ENCODE peak calls at places on chromosomes 12 and 14, in seven cellular contexts. One of them, this sample, is unnamed.

GRCh38 chr14:55752580-55753365 is 172.8 kb downstream of the KTN1 start:
- DNase-seq in IMR-90: peak
- DNase-seq in breast epithelium: no peak
- DNase-seq in K562: no peak
- DNase-seq in suprapubic skin: no peak
- DNase-seq in A549: peak
- DNase-seq in Peyer's patch: no peak
- DNase-seq in this sample: peak

GRCh38 chr14:51283402-51283825 is 43.4 kb downstream of the TMX1 start:
- DNase-seq in K562: peak
- DNase-seq in Peyer's patch: no peak
- DNase-seq in IMR-90: peak
- DNase-seq in suprapubic skin: no peak
- DNase-seq in breast epithelium: no peak
- DNase-seq in A549: peak
- DNase-seq in this sample: no peak

GRCh38 chr12:4112290-4112689 is 161.3 kb upstream of the CCND2 start:
- DNase-seq in breast epithelium: no peak
- DNase-seq in Peyer's patch: no peak
- DNase-seq in suprapubic skin: no peak
- DNase-seq in K562: no peak
- DNase-seq in A549: no peak
- DNase-seq in IMR-90: no peak
- DNase-seq in this sample: no peak

GRCh38 chr12:16473610-16474326 is 126.3 kb downstream of the MGST1 start:
- DNase-seq in A549: no peak
- DNase-seq in IMR-90: peak
- DNase-seq in Peyer's patch: no peak
- DNase-seq in K562: no peak
- DNase-seq in suprapubic skin: no peak
- DNase-seq in breast epithelium: no peak
- DNase-seq in this sample: no peak

GRCh38 chr14:104593710-104594121 is 10.9 kb downstream of the TMEM179 start:
- DNase-seq in breast epithelium: no peak
- DNase-seq in Peyer's patch: no peak
- DNase-seq in A549: no peak
- DNase-seq in IMR-90: no peak
- DNase-seq in suprapubic skin: no peak
- DNase-seq in K562: no peak
- DNase-seq in this sample: no peak

GRCh38 chr12:1185460-1186182 is 194.6 kb downstream of the ERC1 start:
- DNase-seq in K562: no peak
- DNase-seq in A549: no peak
- DNase-seq in breast epithelium: no peak
- DNase-seq in Peyer's patch: no peak
- DNase-seq in IMR-90: no peak
- DNase-seq in suprapubic skin: no peak
- DNase-seq in this sample: no peak

GRCh38 chr14:24699052-24699451 is 65.1 kb upstream of the GZMB start:
- DNase-seq in Peyer's patch: no peak
- DNase-seq in breast epithelium: no peak
- DNase-seq in suprapubic skin: no peak
- DNase-seq in A549: no peak
- DNase-seq in IMR-90: no peak
- DNase-seq in K562: no peak
- DNase-seq in this sample: no peak

GRCh38 chr12:59980491-59980890 is 384.7 kb downstream of the SLC16A7 start:
- DNase-seq in breast epithelium: no peak
- DNase-seq in A549: no peak
- DNase-seq in suprapubic skin: no peak
- DNase-seq in K562: no peak
- DNase-seq in Peyer's patch: no peak
- DNase-seq in IMR-90: peak
- DNase-seq in this sample: no peak

GRCh38 chr12:107748472-107748871 is 12.5 kb downstream of the PRDM4 start:
- DNase-seq in Peyer's patch: no peak
- DNase-seq in IMR-90: peak
- DNase-seq in K562: no peak
- DNase-seq in suprapubic skin: no peak
- DNase-seq in A549: no peak
- DNase-seq in breast epithelium: no peak
- DNase-seq in this sample: no peak

GRCh38 chr14:55301722-55302121 is 30.5 kb downstream of the FBXO34 start:
- DNase-seq in breast epithelium: no peak
- DNase-seq in suprapubic skin: no peak
- DNase-seq in K562: peak
- DNase-seq in Peyer's patch: no peak
- DNase-seq in A549: peak
- DNase-seq in IMR-90: peak
- DNase-seq in this sample: no peak

GRCh38 chr14:75821828-75822521 is 159.8 kb downstream of the TGFB3 start:
- DNase-seq in breast epithelium: no peak
- DNase-seq in Peyer's patch: no peak
- DNase-seq in K562: no peak
- DNase-seq in A549: no peak
- DNase-seq in suprapubic skin: no peak
- DNase-seq in IMR-90: peak
- DNase-seq in this sample: no peak

GRCh38 chr14:79395061-79395460 is 816.2 kb downstream of the DIO2 start:
- DNase-seq in breast epithelium: no peak
- DNase-seq in suprapubic skin: no peak
- DNase-seq in IMR-90: peak
- DNase-seq in K562: no peak
- DNase-seq in A549: no peak
- DNase-seq in Peyer's patch: no peak
- DNase-seq in this sample: no peak

GRCh38 chr14:65237956-65238355 is 135.6 kb upstream of the MAX start:
- DNase-seq in suprapubic skin: no peak
- DNase-seq in Peyer's patch: no peak
- DNase-seq in K562: peak
- DNase-seq in breast epithelium: no peak
- DNase-seq in A549: no peak
- DNase-seq in IMR-90: no peak
- DNase-seq in this sample: peak

GRCh38 chr14:80956922-80957321 is 1.5 kb downstream of the TSHR start:
- DNase-seq in breast epithelium: no peak
- DNase-seq in K562: no peak
- DNase-seq in A549: no peak
- DNase-seq in IMR-90: no peak
- DNase-seq in suprapubic skin: no peak
- DNase-seq in Peyer's patch: no peak
- DNase-seq in this sample: no peak

GRCh38 chr12:4449862-4450222 is 4.2 kb upstream of the FGF6 start:
- DNase-seq in K562: no peak
- DNase-seq in breast epithelium: no peak
- DNase-seq in IMR-90: no peak
- DNase-seq in A549: no peak
- DNase-seq in Peyer's patch: no peak
- DNase-seq in suprapubic skin: no peak
- DNase-seq in this sample: no peak

GRCh38 chr12:96371138-96371786 is 29.0 kb downstream of the CDK17 start:
- DNase-seq in IMR-90: no peak
- DNase-seq in K562: peak
- DNase-seq in A549: no peak
- DNase-seq in breast epithelium: no peak
- DNase-seq in suprapubic skin: no peak
- DNase-seq in Peyer's patch: no peak
- DNase-seq in this sample: no peak

GRCh38 chr12:4383304-4383865 is 3.9 kb upstream of the FGF23 start:
- DNase-seq in K562: peak
- DNase-seq in IMR-90: no peak
- DNase-seq in Peyer's patch: no peak
- DNase-seq in breast epithelium: no peak
- DNase-seq in A549: peak
- DNase-seq in suprapubic skin: no peak
- DNase-seq in this sample: no peak

GRCh38 chr14:46250113-46250703 is 401.4 kb downstream of the RPL10L start:
- DNase-seq in K562: peak
- DNase-seq in IMR-90: no peak
- DNase-seq in suprapubic skin: no peak
- DNase-seq in Peyer's patch: no peak
- DNase-seq in A549: peak
- DNase-seq in breast epithelium: no peak
- DNase-seq in this sample: no peak

GRCh38 chr12:126708492-126708896 is 1558.5 kb upstream of the TMEM132C start:
- DNase-seq in breast epithelium: no peak
- DNase-seq in IMR-90: no peak
- DNase-seq in K562: no peak
- DNase-seq in suprapubic skin: no peak
- DNase-seq in A549: no peak
- DNase-seq in Peyer's patch: no peak
- DNase-seq in this sample: no peak

GRCh38 chr12:54257332-54257731 is 22.6 kb downstream of the CBX5 start:
- DNase-seq in A549: no peak
- DNase-seq in suprapubic skin: no peak
- DNase-seq in Peyer's patch: no peak
- DNase-seq in IMR-90: no peak
- DNase-seq in K562: no peak
- DNase-seq in breast epithelium: no peak
- DNase-seq in this sample: no peak

GRCh38 chr12:68958337-68958736 is 25.4 kb upstream of the CPM start:
- DNase-seq in Peyer's patch: no peak
- DNase-seq in A549: no peak
- DNase-seq in IMR-90: no peak
- DNase-seq in suprapubic skin: no peak
- DNase-seq in K562: no peak
- DNase-seq in breast epithelium: no peak
- DNase-seq in this sample: no peak

GRCh38 chr12:42237853-42238239 is 202 bp downstream of the YAF2 start:
- DNase-seq in Peyer's patch: no peak
- DNase-seq in suprapubic skin: no peak
- DNase-seq in A549: no peak
- DNase-seq in IMR-90: no peak
- DNase-seq in K562: no peak
- DNase-seq in breast epithelium: no peak
- DNase-seq in this sample: no peak
- TF ChIP-seq POLR2A in Peyer's patch: peak
- TF ChIP-seq POLR2A in suprapubic skin: no peak
- TF ChIP-seq POLR2A in A549: no peak
- TF ChIP-seq POLR2A in IMR-90: peak
- TF ChIP-seq POLR2A in K562: no peak
- TF ChIP-seq POLR2A in breast epithelium: no peak
- TF ChIP-seq POLR2A in this sample: no peak

DNA sequence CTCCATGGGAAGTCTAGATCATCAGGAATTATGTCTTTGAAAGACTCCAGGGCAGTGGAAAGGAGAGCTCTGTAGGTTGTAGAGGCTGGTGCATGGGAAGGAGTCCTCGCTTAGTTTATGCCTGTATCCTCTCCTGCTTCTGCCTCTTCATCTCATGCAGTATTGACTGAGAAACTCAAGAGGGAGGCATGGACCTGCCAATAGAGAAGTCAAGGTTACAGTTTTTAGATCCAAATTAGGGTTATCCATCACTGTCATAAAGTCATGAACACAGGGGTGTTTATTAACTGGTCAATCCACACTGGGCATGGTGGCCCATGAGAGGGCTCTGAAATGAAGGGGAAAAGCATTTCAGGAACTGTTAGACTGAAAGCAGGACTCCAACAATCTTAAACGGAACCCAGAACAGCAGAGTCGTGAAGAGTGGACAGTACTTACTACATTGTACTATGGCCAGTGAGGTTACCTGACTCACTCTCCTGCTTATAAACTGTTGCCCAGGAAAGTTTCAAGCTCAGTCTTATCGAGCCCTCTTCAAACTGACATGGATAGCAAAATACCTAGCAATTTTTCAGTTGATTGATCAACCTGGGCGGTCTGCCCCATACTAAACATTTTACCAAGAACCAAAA is 30.1 kb upstream of the DHRS7 start:
- DNase-seq in Peyer's patch: no peak
- DNase-seq in K562: peak
- DNase-seq in breast epithelium: no peak
- DNase-seq in suprapubic skin: no peak
- DNase-seq in IMR-90: no peak
- DNase-seq in A549: peak
- DNase-seq in this sample: no peak
- TF ChIP-seq CTCF in Peyer's patch: no peak
- TF ChIP-seq CTCF in K562: peak
- TF ChIP-seq CTCF in breast epithelium: no peak
- TF ChIP-seq CTCF in suprapubic skin: no peak
- TF ChIP-seq CTCF in IMR-90: no peak
- TF ChIP-seq CTCF in A549: no peak
- TF ChIP-seq CTCF in this sample: no peak

GRCh38 chr12:104303538-104304151 is at the start of gene EID3:
- DNase-seq in IMR-90: peak
- DNase-seq in K562: no peak
- DNase-seq in Peyer's patch: peak
- DNase-seq in breast epithelium: peak
- DNase-seq in A549: peak
- DNase-seq in suprapubic skin: peak
- DNase-seq in this sample: peak
- TF ChIP-seq POLR2A in IMR-90: peak
- TF ChIP-seq POLR2A in K562: no peak
- TF ChIP-seq POLR2A in Peyer's patch: no peak
- TF ChIP-seq POLR2A in breast epithelium: no peak
- TF ChIP-seq POLR2A in A549: no peak
- TF ChIP-seq POLR2A in suprapubic skin: peak
- TF ChIP-seq POLR2A in this sample: no peak

DNA sequence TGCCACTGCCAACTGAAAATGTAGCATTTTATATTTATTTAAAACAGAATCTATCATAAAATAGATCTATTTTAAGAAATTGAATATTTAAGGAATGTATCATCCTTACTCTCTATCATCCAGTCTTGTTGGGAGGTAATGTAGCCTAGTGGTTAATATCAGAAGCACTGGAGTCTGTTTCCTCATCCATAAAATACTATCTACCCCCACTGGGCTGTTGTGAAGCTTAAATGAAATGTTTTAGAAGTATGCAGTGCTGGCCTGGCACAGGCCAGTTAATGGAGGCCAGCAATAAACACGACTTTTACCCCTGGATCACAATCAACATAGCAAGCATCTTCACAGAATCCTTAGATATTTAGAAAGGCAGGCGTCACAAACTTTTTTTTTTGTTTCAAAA is 188.0 kb downstream of the CAND1 start:
- DNase-seq in breast epithelium: no peak
- DNase-seq in K562: no peak
- DNase-seq in suprapubic skin: no peak
- DNase-seq in Peyer's patch: no peak
- DNase-seq in IMR-90: no peak
- DNase-seq in A549: no peak
- DNase-seq in this sample: no peak
- TF ChIP-seq CTCF in breast epithelium: no peak
- TF ChIP-seq CTCF in K562: no peak
- TF ChIP-seq CTCF in suprapubic skin: no peak
- TF ChIP-seq CTCF in Peyer's patch: no peak
- TF ChIP-seq CTCF in IMR-90: no peak
- TF ChIP-seq CTCF in A549: no peak
- TF ChIP-seq CTCF in this sample: no peak